ENCODE peak calls at places on chromosomes 1 and 21, in six cellular contexts. J, U, Q, A, H and B are unnamed samples.

GRCh38 chr1:82153282-82153630 is 352.5 kb downstream of the ADGRL2 start:
- DNase-seq in U (no peak), J (no peak), H (no peak), A (no peak), Q (no peak), B (peak)

GRCh38 chr1:248852548-248852947 is 6.3 kb downstream of the ZNF692 start:
- DNase-seq in J (peak), A (no peak), U (no peak), H (no peak), Q (no peak), B (no peak)

GRCh38 chr1:40630488-40631223 is 34.8 kb downstream of the RIMS3 start:
- DNase-seq in A (no peak), U (peak), H (peak), J (no peak), Q (no peak), B (peak)

GRCh38 chr1:187762109-187762508 is 933.4 kb downstream of the PLA2G4A start:
- DNase-seq in A (no peak), J (no peak), U (no peak), H (no peak), Q (no peak), B (no peak)

GRCh38 chr1:18144921-18145699 is 37.5 kb downstream of the IGSF21 start:
- DNase-seq in Q (peak), J (no peak), H (peak), U (no peak), A (no peak), B (no peak)

GRCh38 chr1:25469177-25469576 is 38.5 kb downstream of the MACO1 start:
- DNase-seq in H (peak), J (no peak), A (no peak), Q (no peak), U (no peak), B (peak)

GRCh38 chr1:226695335-226695900 is 43.7 kb downstream of the ITPKB start:
- DNase-seq in J (no peak), H (no peak), Q (no peak), U (no peak), A (no peak), B (no peak)

GRCh38 chr1:91846007-91846620 is 39.8 kb downstream of the TGFBR3 start:
- DNase-seq in H (peak), A (no peak), J (no peak), U (peak), Q (peak), B (no peak)

GRCh38 chr1:66981679-66982078 is 56.9 kb downstream of the MIER1 start:
- DNase-seq in U (peak), H (peak), J (no peak), A (no peak), Q (peak), B (no peak)

GRCh38 chr21:16082038-16082816 is 352.4 kb downstream of the USP25 start:
- DNase-seq in U (no peak), H (peak), A (no peak), J (no peak), Q (no peak), B (no peak)

GRCh38 chr1:211333906-211334305 is 7.3 kb downstream of the TRAF5 start:
- DNase-seq in Q (no peak), J (no peak), A (no peak), U (peak), H (no peak), B (no peak)

GRCh38 chr1:78370356-78370755 is 120.4 kb upstream of the PTGFR start:
- DNase-seq in A (no peak), H (peak), J (no peak), Q (peak), U (no peak), B (peak)

GRCh38 chr1:2534775-2535387 is 4.8 kb upstream of the HES5 start:
- DNase-seq in H (peak), U (no peak), J (no peak), Q (no peak), A (peak), B (no peak)

GRCh38 chr1:203034422-203035110 is 8.3 kb downstream of the PPFIA4 start:
- DNase-seq in H (no peak), U (no peak), A (no peak), Q (no peak), J (peak), B (no peak)

GRCh38 chr1:243845888-243846287 is 4.2 kb downstream of the AKT3 start:
- DNase-seq in U (no peak), J (no peak), A (no peak), H (no peak), Q (no peak), B (no peak)

GRCh38 chr21:35974801-35975200 is 85.5 kb downstream of the SETD4 start:
- DNase-seq in J (no peak), Q (peak), A (no peak), H (no peak), U (no peak), B (peak)

GRCh38 chr1:47440849-47441170 is 3.0 kb downstream of the FOXD2 start:
- DNase-seq in Q (no peak), A (no peak), H (no peak), U (no peak), J (no peak), B (no peak)

GRCh38 chr1:21638531-21639341 is 30.4 kb downstream of the RAP1GAP start:
- DNase-seq in J (no peak), H (no peak), Q (no peak), U (no peak), A (peak), B (no peak)

GRCh38 chr1:40057310-40058030 is 16.9 kb downstream of the CAP1 start:
- DNase-seq in H (no peak), J (no peak), U (no peak), A (no peak), Q (no peak), B (no peak)

GRCh38 chr1:231807498-231807897 is 180.9 kb downstream of the DISC1 start:
- DNase-seq in U (no peak), A (no peak), H (no peak), J (no peak), Q (no peak), B (no peak)

GRCh38 chr1:195851804-195852203 is 756.4 kb downstream of the KCNT2 start:
- DNase-seq in H (no peak), Q (no peak), J (no peak), A (no peak), U (no peak), B (no peak)

GRCh38 chr1:21165632-21166031 is 11.1 kb downstream of the EIF4G3 start:
- DNase-seq in J (no peak), H (no peak), A (no peak), U (no peak), Q (no peak), B (no peak)

GRCh38 chr1:30519201-30519763 is 204.1 kb downstream of the MATN1 start:
- DNase-seq in U (no peak), A (no peak), J (no peak), H (no peak), Q (no peak), B (no peak)

GRCh38 chr1:217718873-217719272 is 87.7 kb downstream of the SPATA17 start:
- DNase-seq in A (peak), H (peak), J (no peak), Q (no peak), U (no peak), B (peak)

GRCh38 chr1:46811053-46811452 is 12.2 kb downstream of the CYP4B1 start:
- DNase-seq in Q (no peak), J (no peak), U (no peak), A (no peak), H (no peak), B (no peak)

GRCh38 chr1:55018395-55018794 is 19.7 kb downstream of the BSND start:
- DNase-seq in H (no peak), J (no peak), U (no peak), A (no peak), Q (no peak), B (no peak)

GRCh38 chr1:8238141-8239038 is 79.5 kb upstream of the SLC45A1 start:
- DNase-seq in A (no peak), J (no peak), Q (peak), U (peak), H (peak), B (peak)

GRCh38 chr21:14875704-14876364 is 189.0 kb downstream of the NRIP1 start:
- DNase-seq in Q (no peak), H (peak), U (peak), A (no peak), J (no peak), B (no peak)

GRCh38 chr1:44588551-44588950 is 85.7 kb downstream of the TMEM53 start:
- DNase-seq in J (no peak), Q (no peak), U (no peak), H (no peak), A (no peak), B (no peak)